ENCODE peak calls at places on chromosomes 16 and 17, in seven cellular contexts. B is progenitor cell of endocrine pancreas, L is uterus, T is AG09319, P is tibial artery, M is neural progenitor cell, Z is body of pancreas. W is an unnamed sample.

GRCh38 chr17:15883617-15884111 is 61.3 kb upstream of the ADORA2B start:
- DNase-seq in B (no peak), L (no peak), T (no peak), P (no peak), M (no peak), Z (no peak), W (peak; percentile 64)

GRCh38 chr17:76395980-76396379 is 11.6 kb downstream of the SPHK1 start:
- DNase-seq in B (no peak), L (no peak), T (no peak), P (no peak), M (no peak), Z (no peak), W (no peak)

GRCh38 chr16:89365996-89366395 is 124.4 kb downstream of the ANKRD11 start:
- DNase-seq in B (no peak), L (no peak), T (no peak), P (no peak), M (no peak), Z (no peak), W (no peak)

GRCh38 chr17:31743767-31744166 is 115.3 kb downstream of the COPRS start:
- DNase-seq in B (no peak), L (no peak), T (no peak), P (no peak), M (peak; percentile 34), Z (no peak), W (no peak)

GRCh38 chr16:85699224-85699558 is 10.4 kb upstream of the GINS2 start:
- DNase-seq in B (no peak), L (no peak), T (no peak), P (no peak), M (peak; percentile 58), Z (no peak), W (no peak)

GRCh38 chr16:51383909-51384308 is 232.8 kb upstream of the SALL1 start:
- DNase-seq in B (no peak), L (no peak), T (no peak), P (no peak), M (no peak), Z (no peak), W (no peak)

GRCh38 chr17:5809056-5809455 is 224.7 kb upstream of the NLRP1 start:
- DNase-seq in B (no peak), L (no peak), T (no peak), P (no peak), M (no peak), Z (no peak), W (no peak)

GRCh38 chr16:49464877-49465504 is 91.4 kb downstream of the C16orf78 start:
- DNase-seq in B (peak; percentile 31), L (no peak), T (no peak), P (peak; percentile 47), M (peak; percentile 75), Z (no peak), W (no peak)

GRCh38 chr17:37179893-37180292 is 195.9 kb upstream of the C17orf78 start:
- DNase-seq in B (no peak), L (no peak), T (no peak), P (no peak), M (no peak), Z (no peak), W (peak; percentile 53)

GRCh38 chr17:68089881-68090280 is 54.3 kb downstream of the KPNA2 start:
- DNase-seq in B (no peak), L (no peak), T (no peak), P (no peak), M (no peak), Z (peak; percentile 34), W (peak; percentile 56)

GRCh38 chr17:29619251-29619650 is 3.5 kb downstream of the CORO6 start:
- DNase-seq in B (no peak), L (no peak), T (no peak), P (peak; percentile 80), M (peak; percentile 57), Z (no peak), W (peak; percentile 46)

GRCh38 chr17:43579570-43580140 is 33.5 kb upstream of the ETV4 start:
- DNase-seq in B (no peak), L (no peak), T (no peak), P (no peak), M (no peak), Z (no peak), W (peak; percentile 59)

GRCh38 chr16:27650073-27650701 is 100.2 kb downstream of the KATNIP start:
- DNase-seq in B (no peak), L (no peak), T (no peak), P (no peak), M (no peak), Z (no peak), W (peak; percentile 14)

GRCh38 chr17:16880121-16880842 is 91.6 kb downstream of the TNFRSF13B start:
- DNase-seq in B (no peak), L (no peak), T (no peak), P (no peak), M (no peak), Z (no peak), W (no peak)

GRCh38 chr17:17783825-17784598 is 52.8 kb downstream of the SREBF1 start:
- DNase-seq in B (no peak), L (peak; percentile 68), T (peak; percentile 5), P (no peak), M (peak; percentile 92), Z (peak; percentile 50), W (peak; percentile 78)

GRCh38 chr17:42653179-42654124 is 5.6 kb upstream of the TUBG2 start:
- DNase-seq in B (no peak), L (peak; percentile 82), T (peak; percentile 68), P (peak; percentile 89), M (peak; percentile 59), Z (peak; percentile 70), W (peak; percentile 89)

GRCh38 chr16:69465083-69465721 is 40.8 kb downstream of the CYB5B start:
- DNase-seq in B (no peak), L (no peak), T (no peak), P (no peak), M (no peak), Z (no peak), W (peak; percentile 14)

GRCh38 chr16:68310441-68311315 is at the start of the genes PRMT7 and SLC7A6OS:
- DNase-seq in B (peak; percentile 78), L (peak; percentile 80), T (peak; percentile 59), P (peak; percentile 92), M (peak; percentile 96), Z (peak; percentile 87), W (peak; percentile 89)
- TF ChIP-seq CTCF in B (no peak), L (peak; percentile 16), T (peak; percentile 15), P (peak; percentile 25), M (no peak), Z (peak; percentile 0), W (peak; percentile 6)

GRCh38 chr16:57091990-57092785 is at the start of gene CPNE2:
- DNase-seq in B (peak; percentile 47), L (peak; percentile 65), T (no peak), P (peak; percentile 84), M (peak; percentile 83), Z (peak; percentile 60), W (peak; percentile 56)
- TF ChIP-seq CTCF in B (no peak), L (peak; percentile 30), T (no peak), P (no peak), M (no peak), Z (peak; percentile 12), W (no peak)

GRCh38 chr16:30903596-30903995 is 7.2 kb downstream of the CTF1 start:
- DNase-seq in B (no peak), L (no peak), T (no peak), P (peak; percentile 67), M (no peak), Z (no peak), W (peak; percentile 65)

GRCh38 chr16:30903002-30903401 is 6.6 kb downstream of the CTF1 start:
- DNase-seq in B (no peak), L (no peak), T (no peak), P (no peak), M (no peak), Z (no peak), W (no peak)

GRCh38 chr16:30901201-30902069 is 5.0 kb downstream of the CTF1 start:
- DNase-seq in B (no peak), L (no peak), T (no peak), P (no peak), M (no peak), Z (no peak), W (peak; percentile 13)

GRCh38 chr16:30900588-30900987 is 4.2 kb downstream of the CTF1 start:
- DNase-seq in B (no peak), L (no peak), T (no peak), P (no peak), M (no peak), Z (no peak), W (no peak)

GRCh38 chr16:30902070-30902972 is 5.9 kb downstream of the CTF1 start:
- DNase-seq in B (peak; percentile 64), L (no peak), T (no peak), P (peak; percentile 80), M (peak; percentile 92), Z (peak; percentile 77), W (peak; percentile 59)
- TF ChIP-seq CTCF in B (peak; percentile 45), L (peak; percentile 93), T (no peak), P (no peak), M (no peak), Z (peak; percentile 92), W (no peak)

GRCh38 chr17:78444392-78444791 is 65.9 kb downstream of the PGS1 start:
- DNase-seq in B (no peak), L (no peak), T (no peak), P (no peak), M (no peak), Z (no peak), W (no peak)

GRCh38 chr17:78450696-78451344 is 72.4 kb downstream of the PGS1 start:
- DNase-seq in B (no peak), L (no peak), T (no peak), P (no peak), M (no peak), Z (no peak), W (no peak)

GRCh38 chr17:78449983-78450382 is 71.5 kb downstream of the PGS1 start:
- DNase-seq in B (no peak), L (no peak), T (no peak), P (no peak), M (no peak), Z (no peak), W (no peak)

GRCh38 chr17:78446833-78447232 is 68.4 kb downstream of the PGS1 start:
- DNase-seq in B (no peak), L (no peak), T (no peak), P (no peak), M (no peak), Z (no peak), W (no peak)

GRCh38 chr17:78448356-78448993 is 70.0 kb downstream of the PGS1 start:
- DNase-seq in B (no peak), L (no peak), T (no peak), P (no peak), M (no peak), Z (no peak), W (no peak)
- TF ChIP-seq CTCF in B (peak; percentile 35), L (no peak), T (no peak), P (no peak), M (no peak), Z (no peak), W (peak; percentile 25)

GRCh38 chr17:35254107-35254802 is 11.4 kb downstream of the SLFN5 start:
- DNase-seq in B (no peak), L (peak; percentile 84), T (peak; percentile 92), P (peak; percentile 82), M (no peak), Z (peak; percentile 66), W (peak; percentile 98)

GRCh38 chr17:35256629-35257028 is 13.8 kb downstream of the SLFN5 start:
- DNase-seq in B (no peak), L (no peak), T (no peak), P (no peak), M (no peak), Z (no peak), W (no peak)

GRCh38 chr17:35255316-35255715 is 12.4 kb downstream of the SLFN5 start:
- DNase-seq in B (no peak), L (no peak), T (no peak), P (no peak), M (peak; percentile 79), Z (no peak), W (no peak)

GRCh38 chr17:35257080-35257701 is 14.3 kb downstream of the SLFN5 start:
- DNase-seq in B (no peak), L (peak; percentile 37), T (no peak), P (no peak), M (no peak), Z (peak; percentile 83), W (peak; percentile 63)

GRCh38 chr17:35252646-35253045 is 9.8 kb downstream of the SLFN5 start:
- DNase-seq in B (no peak), L (no peak), T (no peak), P (no peak), M (no peak), Z (no peak), W (peak; percentile 54)
- TF ChIP-seq CTCF in B (no peak), L (no peak), T (no peak), P (no peak), M (no peak), Z (no peak), W (no peak)